ENCODE peak calls at places on chromosomes 11 and 22, in six cellular contexts. One of them, this sample, is unnamed.

GRCh38 chr11:20068691-20069090 is 91.6 kb downstream of the DBX1 start:
- DNase-seq in IMR-90: no peak
- DNase-seq in H9: no peak
- DNase-seq in H1: no peak
- DNase-seq in mesendoderm: no peak
- DNase-seq in neuronal stem cell: no peak
- DNase-seq in this sample: no peak

GRCh38 chr11:102868359-102868758 is 6.4 kb downstream of the MMP12 start:
- DNase-seq in mesendoderm: no peak
- DNase-seq in neuronal stem cell: no peak
- DNase-seq in H1: no peak
- DNase-seq in H9: no peak
- DNase-seq in IMR-90: peak; percentile 44
- DNase-seq in this sample: peak; percentile 60

GRCh38 chr11:3954448-3955298 is 99.2 kb downstream of the STIM1 start:
- DNase-seq in mesendoderm: no peak
- DNase-seq in H9: no peak
- DNase-seq in neuronal stem cell: no peak
- DNase-seq in H1: no peak
- DNase-seq in IMR-90: peak; percentile 58
- DNase-seq in this sample: peak; percentile 39

GRCh38 chr11:92473736-92474135 is 249.1 kb downstream of the FAT3 start:
- DNase-seq in mesendoderm: peak; percentile 40
- DNase-seq in IMR-90: peak; percentile 1
- DNase-seq in H1: no peak
- DNase-seq in H9: no peak
- DNase-seq in neuronal stem cell: no peak
- DNase-seq in this sample: no peak

GRCh38 chr11:44627911-44628729 is 62.7 kb downstream of the CD82 start:
- DNase-seq in neuronal stem cell: no peak
- DNase-seq in H1: no peak
- DNase-seq in H9: peak; percentile 25
- DNase-seq in IMR-90: peak; percentile 49
- DNase-seq in mesendoderm: no peak
- DNase-seq in this sample: peak; percentile 39

GRCh38 chr11:67300756-67301312 is 2.5 kb upstream of the SSH3 start:
- DNase-seq in H9: no peak
- DNase-seq in H1: no peak
- DNase-seq in IMR-90: no peak
- DNase-seq in neuronal stem cell: no peak
- DNase-seq in mesendoderm: no peak
- DNase-seq in this sample: no peak

GRCh38 chr11:122714021-122714420 is 58.5 kb downstream of the UBASH3B start:
- DNase-seq in IMR-90: no peak
- DNase-seq in mesendoderm: no peak
- DNase-seq in neuronal stem cell: no peak
- DNase-seq in H1: no peak
- DNase-seq in H9: no peak
- DNase-seq in this sample: no peak

GRCh38 chr11:44870142-44870541 is 80.5 kb downstream of the TP53I11 start:
- DNase-seq in H1: no peak
- DNase-seq in neuronal stem cell: no peak
- DNase-seq in IMR-90: no peak
- DNase-seq in H9: no peak
- DNase-seq in mesendoderm: no peak
- DNase-seq in this sample: no peak

GRCh38 chr11:107576497-107577086 is 11.1 kb upstream of the ALKBH8 start:
- DNase-seq in mesendoderm: no peak
- DNase-seq in neuronal stem cell: peak; percentile 30
- DNase-seq in H9: no peak
- DNase-seq in H1: no peak
- DNase-seq in IMR-90: peak; percentile 47
- DNase-seq in this sample: peak; percentile 46

GRCh38 chr11:129639300-129639699 is 176.3 kb upstream of the TMEM45B start:
- DNase-seq in IMR-90: peak; percentile 99
- DNase-seq in H9: no peak
- DNase-seq in mesendoderm: no peak
- DNase-seq in neuronal stem cell: no peak
- DNase-seq in H1: no peak
- DNase-seq in this sample: peak; percentile 97

GRCh38 chr11:2533642-2534115 is 88.9 kb downstream of the KCNQ1 start:
- DNase-seq in neuronal stem cell: peak; percentile 80
- DNase-seq in H1: peak; percentile 77
- DNase-seq in IMR-90: peak; percentile 91
- DNase-seq in H9: peak; percentile 88
- DNase-seq in mesendoderm: peak; percentile 97
- DNase-seq in this sample: peak; percentile 93

GRCh38 chr22:24753919-24754318 is 20.6 kb downstream of the PIWIL3 start:
- DNase-seq in IMR-90: no peak
- DNase-seq in H9: no peak
- DNase-seq in mesendoderm: no peak
- DNase-seq in H1: no peak
- DNase-seq in neuronal stem cell: no peak
- DNase-seq in this sample: no peak

GRCh38 chr11:120513436-120514315 is 2.1 kb downstream of the GRIK4 start:
- DNase-seq in mesendoderm: no peak
- DNase-seq in neuronal stem cell: no peak
- DNase-seq in IMR-90: no peak
- DNase-seq in H1: no peak
- DNase-seq in H9: no peak
- DNase-seq in this sample: no peak

GRCh38 chr11:26230021-26230420 is 101.9 kb upstream of the ANO3 start:
- DNase-seq in H9: no peak
- DNase-seq in mesendoderm: no peak
- DNase-seq in IMR-90: peak; percentile 35
- DNase-seq in H1: no peak
- DNase-seq in neuronal stem cell: no peak
- DNase-seq in this sample: no peak

GRCh38 chr11:104609297-104609696 is 289.0 kb downstream of the CASP12 start:
- DNase-seq in neuronal stem cell: peak; percentile 15
- DNase-seq in IMR-90: peak; percentile 75
- DNase-seq in H9: peak; percentile 48
- DNase-seq in H1: peak; percentile 7
- DNase-seq in mesendoderm: peak; percentile 82
- DNase-seq in this sample: peak; percentile 70

GRCh38 chr22:50674606-50675552 is 2.3 kb downstream of the SHANK3 start:
- DNase-seq in neuronal stem cell: peak; percentile 59
- DNase-seq in IMR-90: no peak
- DNase-seq in mesendoderm: peak; percentile 89
- DNase-seq in H1: peak; percentile 57
- DNase-seq in H9: peak; percentile 91
- DNase-seq in this sample: peak; percentile 32

GRCh38 chr22:20422271-20422958 is 15.2 kb downstream of the SCARF2 start:
- DNase-seq in mesendoderm: no peak
- DNase-seq in H9: no peak
- DNase-seq in neuronal stem cell: no peak
- DNase-seq in IMR-90: peak; percentile 43
- DNase-seq in H1: no peak
- DNase-seq in this sample: no peak

GRCh38 chr22:44312766-44313165 is at the start of gene SHISAL1:
- DNase-seq in IMR-90: peak; percentile 22
- DNase-seq in H1: no peak
- DNase-seq in mesendoderm: no peak
- DNase-seq in neuronal stem cell: no peak
- DNase-seq in H9: no peak
- DNase-seq in this sample: peak; percentile 53

GRCh38 chr11:58060939-58061672 is 30.4 kb downstream of the OR6Q1 start:
- DNase-seq in H9: peak; percentile 46
- DNase-seq in neuronal stem cell: no peak
- DNase-seq in H1: no peak
- DNase-seq in IMR-90: peak; percentile 50
- DNase-seq in mesendoderm: peak; percentile 78
- DNase-seq in this sample: no peak

GRCh38 chr11:134132808-134133207 is 63.9 kb downstream of the JAM3 start:
- DNase-seq in neuronal stem cell: no peak
- DNase-seq in IMR-90: peak; percentile 23
- DNase-seq in mesendoderm: no peak
- DNase-seq in H9: no peak
- DNase-seq in H1: no peak
- DNase-seq in this sample: no peak

GRCh38 chr11:78722786-78723185 is 148.1 kb upstream of the NARS2 start:
- DNase-seq in neuronal stem cell: no peak
- DNase-seq in H9: no peak
- DNase-seq in H1: no peak
- DNase-seq in mesendoderm: no peak
- DNase-seq in IMR-90: peak; percentile 13
- DNase-seq in this sample: no peak

GRCh38 chr22:46066691-46067090 is 83.6 kb upstream of the PPARA start:
- DNase-seq in neuronal stem cell: no peak
- DNase-seq in mesendoderm: no peak
- DNase-seq in H9: no peak
- DNase-seq in H1: no peak
- DNase-seq in IMR-90: no peak
- DNase-seq in this sample: no peak
- H3K4me1 ChIP-seq in neuronal stem cell: no peaks in the 10 kb centered on the region
- H3K4me1 ChIP-seq in mesendoderm: no peaks in the 10 kb centered on the region
- H3K4me1 ChIP-seq in H9: no peaks in the 10 kb centered on the region
- H3K4me1 ChIP-seq in H1: peaks cover 10% of the 10 kb centered on the region
- H3K4me1 ChIP-seq in IMR-90: peaks cover 11% of the 10 kb centered on the region
- H3K4me1 ChIP-seq in this sample: peaks cover 11% of the 10 kb centered on the region

GRCh38 chr22:26551568-26551967 is 38.4 kb downstream of the TPST2 start:
- DNase-seq in H1: no peak
- DNase-seq in IMR-90: no peak
- DNase-seq in H9: no peak
- DNase-seq in neuronal stem cell: no peak
- DNase-seq in mesendoderm: no peak
- DNase-seq in this sample: no peak
- H3K9ac ChIP-seq in H1: no peak overlapping the region
- H3K9ac ChIP-seq in IMR-90: peak overlapping the region; percentile 6
- H3K9ac ChIP-seq in H9: no peak overlapping the region
- H3K9ac ChIP-seq in neuronal stem cell: no peak overlapping the region
- H3K9ac ChIP-seq in mesendoderm: no peak overlapping the region
- H3K9ac ChIP-seq in this sample: peak overlapping the region; percentile 19

GRCh38 chr22:16781764-16782329 is 43.4 kb downstream of the XKR3 start:
- DNase-seq in H9: no peak
- DNase-seq in mesendoderm: no peak
- DNase-seq in neuronal stem cell: no peak
- DNase-seq in H1: no peak
- DNase-seq in IMR-90: no peak
- DNase-seq in this sample: no peak
- H2BK15ac ChIP-seq in H9: no peak overlapping the region
- H2BK15ac ChIP-seq in mesendoderm: no peak overlapping the region
- H2BK15ac ChIP-seq in neuronal stem cell: no peak overlapping the region
- H2BK15ac ChIP-seq in H1: no peak overlapping the region
- H2BK15ac ChIP-seq in IMR-90: no peak overlapping the region
- H2BK15ac ChIP-seq in this sample: no peak overlapping the region

DNA sequence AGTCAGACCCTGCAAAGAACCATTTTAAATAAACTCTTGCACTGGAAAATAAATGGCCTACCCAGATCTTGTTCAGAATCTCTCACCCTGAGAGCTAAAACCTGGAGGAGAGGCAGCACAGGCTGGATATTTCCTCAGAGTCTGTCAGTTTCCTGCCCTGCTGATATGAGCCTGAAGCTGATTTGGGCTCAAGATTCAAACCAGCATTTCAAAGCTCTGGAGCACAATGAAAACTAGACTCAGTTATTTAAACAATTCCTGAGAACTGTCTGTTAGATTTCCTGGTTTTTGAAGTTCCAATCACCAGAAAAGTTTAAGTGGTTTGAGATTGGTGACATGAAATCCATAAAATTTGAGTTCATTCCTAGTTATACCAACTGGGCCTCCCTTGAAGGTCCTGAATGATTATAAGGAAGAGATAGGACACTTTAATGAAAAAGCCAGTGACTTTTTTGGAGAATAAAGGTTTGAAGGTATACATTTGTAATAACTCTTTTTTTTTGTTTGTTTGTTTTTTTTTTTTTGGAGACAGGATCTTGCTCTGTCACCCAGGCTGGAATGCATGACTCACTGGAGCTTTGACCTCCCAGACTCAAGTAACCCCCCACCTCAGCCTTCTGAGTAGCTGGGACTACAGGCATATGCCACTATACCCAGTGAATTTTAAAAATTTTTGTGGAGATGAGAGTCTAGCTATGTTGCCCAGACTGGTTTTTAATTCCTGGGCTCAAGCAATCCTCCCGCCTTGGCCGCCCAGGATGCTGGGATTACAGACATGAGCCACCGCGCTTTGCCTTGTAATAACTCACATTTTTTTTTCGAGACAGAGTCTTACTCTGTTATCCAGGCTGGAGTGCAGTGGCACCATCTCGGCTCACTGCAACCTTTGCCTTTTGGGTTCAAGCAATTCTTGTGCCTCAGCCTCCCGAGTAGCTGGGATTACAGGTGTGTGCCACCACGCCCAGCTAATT is 8.0 kb upstream of the ESAM start:
- DNase-seq in H9: no peak
- DNase-seq in mesendoderm: peak; percentile 82
- DNase-seq in H1: no peak
- DNase-seq in IMR-90: peak; percentile 35
- DNase-seq in neuronal stem cell: no peak
- DNase-seq in this sample: peak; percentile 68
- H3K4me1 ChIP-seq in H9: no peaks in the 10 kb centered on the region
- H3K4me1 ChIP-seq in mesendoderm: no peaks in the 10 kb centered on the region
- H3K4me1 ChIP-seq in H1: no peaks in the 10 kb centered on the region
- H3K4me1 ChIP-seq in IMR-90: peaks cover 4% of the 10 kb centered on the region
- H3K4me1 ChIP-seq in neuronal stem cell: no peaks in the 10 kb centered on the region
- H3K4me1 ChIP-seq in this sample: peaks cover 5% of the 10 kb centered on the region

DNA sequence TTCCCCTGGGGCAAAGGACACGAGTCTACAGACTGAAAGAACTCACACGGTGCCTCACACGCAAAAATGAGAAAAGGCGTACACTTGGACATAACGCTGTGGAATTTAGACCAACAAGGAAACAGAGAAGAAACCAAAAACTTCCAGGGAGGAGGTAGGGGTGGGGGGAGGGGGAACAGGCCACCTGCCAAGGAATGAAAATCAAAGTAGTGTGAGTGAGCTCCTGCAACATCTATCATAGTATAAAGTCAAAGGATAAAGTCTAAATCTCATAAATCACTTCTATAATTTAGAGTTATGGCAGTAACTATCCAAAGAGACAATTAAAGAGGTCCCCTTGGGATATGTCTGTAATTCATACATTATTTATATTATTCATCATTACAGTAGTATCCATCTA is 10.0 kb upstream of the IRAG1 start:
- DNase-seq in mesendoderm: no peak
- DNase-seq in H9: no peak
- DNase-seq in H1: no peak
- DNase-seq in neuronal stem cell: no peak
- DNase-seq in IMR-90: no peak
- DNase-seq in this sample: no peak
- H3K9ac ChIP-seq in mesendoderm: no peak overlapping the region
- H3K9ac ChIP-seq in H9: no peak overlapping the region
- H3K9ac ChIP-seq in H1: no peak overlapping the region
- H3K9ac ChIP-seq in neuronal stem cell: no peak overlapping the region
- H3K9ac ChIP-seq in IMR-90: no peak overlapping the region
- H3K9ac ChIP-seq in this sample: no peak overlapping the region

This sample was measured in mesenchymal stem cell.